ENCODE peak calls at places on chromosomes 1 and 21, in eight cellular contexts. J, R, X, K, M, I, H and W are unnamed samples.

GRCh38 chr1:76766381-76766780 is 100.9 kb upstream of the ST6GALNAC5 start:
- ATAC-seq in I (no peak), H (no peak), M (no peak), J (no peak), R (no peak), X (peak; percentile 60), K (no peak), W (no peak)

GRCh38 chr1:54904476-54905048 is 17.6 kb upstream of the DHCR24 start:
- ATAC-seq in X (no peak), R (no peak), M (no peak), K (no peak), J (peak; percentile 36), H (no peak), I (peak; percentile 30), W (no peak)

GRCh38 chr1:80498673-80499072 is 1302.1 kb upstream of the ADGRL2 start:
- ATAC-seq in I (no peak), X (no peak), K (no peak), J (peak; percentile 46), R (no peak), H (no peak), M (peak; percentile 16), W (no peak)

GRCh38 chr21:25837545-25838263 is 102.9 kb downstream of the GABPA start:
- ATAC-seq in R (no peak), H (no peak), J (no peak), K (no peak), X (no peak), M (no peak), I (no peak), W (no peak)

GRCh38 chr1:48775817-48776399 is 783 bp downstream of the BEND5 start:
- ATAC-seq in X (peak; percentile 13), I (peak; percentile 12), K (peak; percentile 13), M (no peak), H (no peak), R (peak; percentile 39), J (no peak), W (no peak)

GRCh38 chr1:234954613-234955012 is 174.0 kb downstream of the TOMM20 start:
- ATAC-seq in I (no peak), H (no peak), X (no peak), J (no peak), K (no peak), R (no peak), M (no peak), W (no peak)

GRCh38 chr1:78360584-78360983 is 130.2 kb upstream of the PTGFR start:
- ATAC-seq in X (no peak), I (no peak), K (no peak), M (no peak), J (no peak), H (no peak), R (no peak), W (no peak)

GRCh38 chr1:51623025-51623424 is 6.1 kb downstream of the OSBPL9 start:
- ATAC-seq in R (no peak), X (no peak), J (no peak), M (no peak), H (no peak), I (no peak), K (no peak), W (no peak)

GRCh38 chr1:66402194-66402593 is 131.8 kb upstream of the SGIP1 start:
- ATAC-seq in I (peak; percentile 99), J (peak; percentile 97), H (no peak), K (peak; percentile 95), X (no peak), M (peak; percentile 91), R (no peak), W (no peak)

GRCh38 chr1:67159233-67159632 is 7.0 kb upstream of the IL23R start:
- ATAC-seq in K (no peak), X (no peak), J (no peak), H (peak; percentile 81), I (no peak), R (peak; percentile 86), M (no peak), W (peak; percentile 79)

GRCh38 chr1:52032124-52032784 is 1.4 kb downstream of the KTI12 start:
- ATAC-seq in H (no peak), J (no peak), R (no peak), M (no peak), X (no peak), K (no peak), I (no peak), W (peak; percentile 13)

GRCh38 chr1:34800214-34800613 is 7.4 kb downstream of the GJA4 start:
- ATAC-seq in I (no peak), H (peak; percentile 81), J (no peak), X (no peak), K (no peak), M (no peak), R (peak; percentile 80), W (peak; percentile 90)

GRCh38 chr1:35592991-35593769 is 20.1 kb downstream of the TFAP2E start:
- ATAC-seq in M (no peak), H (peak; percentile 76), X (no peak), K (no peak), J (no peak), R (peak; percentile 47), I (no peak), W (peak; percentile 48)

GRCh38 chr1:178055093-178055492 is 38.8 kb upstream of the RASAL2 start:
- ATAC-seq in X (peak; percentile 83), R (no peak), J (peak; percentile 62), I (peak; percentile 50), M (no peak), K (peak; percentile 55), H (no peak), W (no peak)

GRCh38 chr1:234845097-234845660 is 235.2 kb upstream of the IRF2BP2 start:
- ATAC-seq in R (peak; percentile 34), M (no peak), I (no peak), K (no peak), X (no peak), J (no peak), H (peak; percentile 3), W (peak; percentile 45)

GRCh38 chr1:156945881-156946661 is 25.6 kb downstream of the LRRC71 start:
- ATAC-seq in H (no peak), M (no peak), K (no peak), J (no peak), R (no peak), X (no peak), I (no peak), W (no peak)

GRCh38 chr1:223031690-223032601 is 111.1 kb downstream of the TLR5 start:
- ATAC-seq in H (no peak), M (peak; percentile 97), J (peak; percentile 87), X (no peak), K (peak; percentile 93), I (peak; percentile 94), R (no peak), W (no peak)

GRCh38 chr1:5492861-5493260 is 499.4 kb downstream of the NPHP4 start:
- ATAC-seq in I (no peak), J (no peak), M (no peak), X (no peak), R (no peak), H (no peak), K (no peak), W (no peak)